ENCODE peak calls at places on chromosome X, in six cellular contexts. One of them, this sample, is unnamed.

GRCh38 chrX:117743469-117744251 is 372.9 kb downstream of the KLHL13 start:
- DNase-seq in AG08395: no peak
- DNase-seq in naive thymus-derived CD8-positive, alpha-beta T cell: no peak
- DNase-seq in mesothelial cell of epicardium: no peak
- DNase-seq in NCI-H1092: no peak
- DNase-seq in stimulated activated naive CD4-positive, alpha-beta T cell treated with Interleukin-2 at 50 U/mL for 16 hours: no peak
- DNase-seq in this sample: no peak

GRCh38 chrX:43176686-43177085 is 398.7 kb upstream of the PPP1R2C start:
- DNase-seq in AG08395: no peak
- DNase-seq in naive thymus-derived CD8-positive, alpha-beta T cell: no peak
- DNase-seq in mesothelial cell of epicardium: no peak
- DNase-seq in NCI-H1092: no peak
- DNase-seq in stimulated activated naive CD4-positive, alpha-beta T cell treated with Interleukin-2 at 50 U/mL for 16 hours: no peak
- DNase-seq in this sample: peak

GRCh38 chrX:103783971-103784370 is 7.3 kb downstream of the PLP1 start:
- DNase-seq in AG08395: no peak
- DNase-seq in naive thymus-derived CD8-positive, alpha-beta T cell: no peak
- DNase-seq in mesothelial cell of epicardium: no peak
- DNase-seq in NCI-H1092: no peak
- DNase-seq in stimulated activated naive CD4-positive, alpha-beta T cell treated with Interleukin-2 at 50 U/mL for 16 hours: no peak
- DNase-seq in this sample: peak

GRCh38 chrX:25178555-25178954 is 162.8 kb upstream of the ARX start:
- DNase-seq in AG08395: no peak
- DNase-seq in naive thymus-derived CD8-positive, alpha-beta T cell: no peak
- DNase-seq in mesothelial cell of epicardium: no peak
- DNase-seq in NCI-H1092: no peak
- DNase-seq in stimulated activated naive CD4-positive, alpha-beta T cell treated with Interleukin-2 at 50 U/mL for 16 hours: no peak
- DNase-seq in this sample: no peak

GRCh38 chrX:40495659-40496058 is 85.1 kb upstream of the ATP6AP2 start:
- DNase-seq in AG08395: no peak
- DNase-seq in naive thymus-derived CD8-positive, alpha-beta T cell: no peak
- DNase-seq in mesothelial cell of epicardium: no peak
- DNase-seq in NCI-H1092: no peak
- DNase-seq in stimulated activated naive CD4-positive, alpha-beta T cell treated with Interleukin-2 at 50 U/mL for 16 hours: no peak
- DNase-seq in this sample: no peak

GRCh38 chrX:132127748-132128147 is at the start of gene FRMD7:
- DNase-seq in AG08395: no peak
- DNase-seq in naive thymus-derived CD8-positive, alpha-beta T cell: no peak
- DNase-seq in mesothelial cell of epicardium: no peak
- DNase-seq in NCI-H1092: no peak
- DNase-seq in stimulated activated naive CD4-positive, alpha-beta T cell treated with Interleukin-2 at 50 U/mL for 16 hours: no peak
- DNase-seq in this sample: peak

GRCh38 chrX:9466115-9466495 is 1.2 kb downstream of the TBL1X start:
- DNase-seq in AG08395: peak
- DNase-seq in naive thymus-derived CD8-positive, alpha-beta T cell: no peak
- DNase-seq in mesothelial cell of epicardium: no peak
- DNase-seq in NCI-H1092: peak
- DNase-seq in stimulated activated naive CD4-positive, alpha-beta T cell treated with Interleukin-2 at 50 U/mL for 16 hours: peak
- DNase-seq in this sample: peak

GRCh38 chrX:25941087-25941486 is 197.1 kb upstream of the MAGEB18 start:
- DNase-seq in AG08395: no peak
- DNase-seq in naive thymus-derived CD8-positive, alpha-beta T cell: no peak
- DNase-seq in mesothelial cell of epicardium: no peak
- DNase-seq in NCI-H1092: no peak
- DNase-seq in stimulated activated naive CD4-positive, alpha-beta T cell treated with Interleukin-2 at 50 U/mL for 16 hours: no peak
- DNase-seq in this sample: peak

GRCh38 chrX:123803331-123803983 is 56.4 kb upstream of the XIAP start:
- DNase-seq in AG08395: peak
- DNase-seq in naive thymus-derived CD8-positive, alpha-beta T cell: peak
- DNase-seq in mesothelial cell of epicardium: no peak
- DNase-seq in NCI-H1092: peak
- DNase-seq in stimulated activated naive CD4-positive, alpha-beta T cell treated with Interleukin-2 at 50 U/mL for 16 hours: no peak
- DNase-seq in this sample: peak

GRCh38 chrX:118519411-118520205 is 24.0 kb downstream of the DOCK11 start:
- DNase-seq in AG08395: no peak
- DNase-seq in naive thymus-derived CD8-positive, alpha-beta T cell: no peak
- DNase-seq in mesothelial cell of epicardium: no peak
- DNase-seq in NCI-H1092: no peak
- DNase-seq in stimulated activated naive CD4-positive, alpha-beta T cell treated with Interleukin-2 at 50 U/mL for 16 hours: no peak
- DNase-seq in this sample: peak

GRCh38 chrX:18309401-18309800 is 45.1 kb downstream of the SCML2 start:
- DNase-seq in AG08395: no peak
- DNase-seq in naive thymus-derived CD8-positive, alpha-beta T cell: no peak
- DNase-seq in mesothelial cell of epicardium: no peak
- DNase-seq in NCI-H1092: no peak
- DNase-seq in stimulated activated naive CD4-positive, alpha-beta T cell treated with Interleukin-2 at 50 U/mL for 16 hours: no peak
- DNase-seq in this sample: no peak

This sample was measured in AG10803.